ENCODE peak calls at places on chromosomes 7 and 10, in four cellular contexts. One of them, this sample, is unnamed.

GRCh38 chr10:119250641-119251314 is 43.4 kb downstream of the GRK5 start:
- DNase-seq in ovary: no peak
- DNase-seq in fibroblast of lung: peak; percentile 95
- DNase-seq in astrocyte of the spinal cord: peak; percentile 84
- DNase-seq in this sample: peak; percentile 91

GRCh38 chr7:26066736-26067135 is 85.3 kb upstream of the NFE2L3 start:
- DNase-seq in ovary: no peak
- DNase-seq in fibroblast of lung: no peak
- DNase-seq in astrocyte of the spinal cord: no peak
- DNase-seq in this sample: no peak

GRCh38 chr7:36115448-36116321 is 37.4 kb upstream of the EEPD1 start:
- DNase-seq in ovary: peak; percentile 64
- DNase-seq in fibroblast of lung: peak; percentile 97
- DNase-seq in astrocyte of the spinal cord: peak; percentile 96
- DNase-seq in this sample: peak; percentile 95

GRCh38 chr7:137923380-137923779 is 76.6 kb upstream of the DGKI start:
- DNase-seq in ovary: no peak
- DNase-seq in fibroblast of lung: peak; percentile 86
- DNase-seq in astrocyte of the spinal cord: peak; percentile 67
- DNase-seq in this sample: peak; percentile 41

GRCh38 chr10:110379831-110380230 is 75.1 kb upstream of the SMNDC1 start:
- DNase-seq in ovary: no peak
- DNase-seq in fibroblast of lung: no peak
- DNase-seq in astrocyte of the spinal cord: no peak
- DNase-seq in this sample: no peak

GRCh38 chr7:37570145-37570544 is 113.4 kb upstream of the GPR141 start:
- DNase-seq in ovary: no peak
- DNase-seq in fibroblast of lung: no peak
- DNase-seq in astrocyte of the spinal cord: no peak
- DNase-seq in this sample: no peak

GRCh38 chr10:63588436-63589180 is 67.4 kb downstream of the REEP3 start:
- DNase-seq in ovary: no peak
- DNase-seq in fibroblast of lung: peak; percentile 22
- DNase-seq in astrocyte of the spinal cord: no peak
- DNase-seq in this sample: no peak

GRCh38 chr10:9443758-9444157 is 1389.3 kb downstream of the GATA3 start:
- DNase-seq in ovary: no peak
- DNase-seq in fibroblast of lung: no peak
- DNase-seq in astrocyte of the spinal cord: no peak
- DNase-seq in this sample: no peak

GRCh38 chr10:107576746-107577145 is 412.2 kb upstream of the SORCS1 start:
- DNase-seq in ovary: no peak
- DNase-seq in fibroblast of lung: no peak
- DNase-seq in astrocyte of the spinal cord: no peak
- DNase-seq in this sample: no peak

GRCh38 chr7:55420535-55420934 is 55.4 kb downstream of the LANCL2 start:
- DNase-seq in ovary: no peak
- DNase-seq in fibroblast of lung: peak; percentile 68
- DNase-seq in astrocyte of the spinal cord: no peak
- DNase-seq in this sample: no peak

GRCh38 chr7:34727464-34727995 is 69.5 kb downstream of the NPSR1 start:
- DNase-seq in ovary: no peak
- DNase-seq in fibroblast of lung: no peak
- DNase-seq in astrocyte of the spinal cord: no peak
- DNase-seq in this sample: no peak

GRCh38 chr7:25386311-25386744 is 158.0 kb upstream of the NPVF start:
- DNase-seq in ovary: no peak
- DNase-seq in fibroblast of lung: no peak
- DNase-seq in astrocyte of the spinal cord: no peak
- DNase-seq in this sample: no peak

GRCh38 chr7:100190059-100190711 is 12.5 kb downstream of the STAG3 start:
- DNase-seq in ovary: no peak
- DNase-seq in fibroblast of lung: peak; percentile 39
- DNase-seq in astrocyte of the spinal cord: peak; percentile 58
- DNase-seq in this sample: peak; percentile 80

GRCh38 chr10:14750900-14751575 is 23.7 kb downstream of the FAM107B start:
- DNase-seq in ovary: no peak
- DNase-seq in fibroblast of lung: no peak
- DNase-seq in astrocyte of the spinal cord: no peak
- DNase-seq in this sample: no peak

DNA sequence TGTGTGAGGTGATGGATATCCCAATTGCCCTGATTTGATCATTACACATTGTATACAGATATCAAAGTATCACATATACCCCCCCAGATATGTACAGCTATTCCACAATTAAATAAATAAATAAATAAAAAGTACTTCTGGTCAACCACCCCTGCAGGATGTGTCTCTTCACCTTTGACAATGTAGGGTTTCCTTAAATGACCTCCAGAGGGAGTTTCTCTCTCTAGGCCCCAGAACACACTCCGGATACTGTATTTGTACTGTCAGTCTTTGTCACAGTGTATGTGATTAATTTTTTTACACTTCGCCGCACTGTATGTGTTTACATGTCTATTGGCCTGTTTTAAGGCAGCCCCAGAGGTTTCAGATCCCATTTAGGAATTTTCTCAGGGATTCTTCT is 123.6 kb downstream of the ADCYAP1R1 start:
- DNase-seq in ovary: no peak
- DNase-seq in fibroblast of lung: no peak
- DNase-seq in astrocyte of the spinal cord: no peak
- DNase-seq in this sample: no peak
- TF ChIP-seq CTCF in ovary: no peak
- TF ChIP-seq CTCF in fibroblast of lung: no peak
- TF ChIP-seq CTCF in astrocyte of the spinal cord: no peak
- TF ChIP-seq CTCF in this sample: no peak

GRCh38 chr10:29646238-29646902 is 11.6 kb upstream of the SVIL start:
- DNase-seq in ovary: peak; percentile 54
- DNase-seq in fibroblast of lung: peak; percentile 73
- DNase-seq in astrocyte of the spinal cord: peak; percentile 58
- DNase-seq in this sample: peak; percentile 97

GRCh38 chr10:29647483-29647882 is 12.7 kb upstream of the SVIL start:
- DNase-seq in ovary: no peak
- DNase-seq in fibroblast of lung: no peak
- DNase-seq in astrocyte of the spinal cord: no peak
- DNase-seq in this sample: no peak

GRCh38 chr10:29648114-29648982 is 13.6 kb upstream of the SVIL start:
- DNase-seq in ovary: peak; percentile 49
- DNase-seq in fibroblast of lung: peak; percentile 62
- DNase-seq in astrocyte of the spinal cord: peak; percentile 73
- DNase-seq in this sample: peak; percentile 68

GRCh38 chr10:29648983-29649268 is 14.2 kb upstream of the SVIL start:
- DNase-seq in ovary: peak; percentile 75
- DNase-seq in fibroblast of lung: peak; percentile 57
- DNase-seq in astrocyte of the spinal cord: peak; percentile 52
- DNase-seq in this sample: peak; percentile 32

DNA sequence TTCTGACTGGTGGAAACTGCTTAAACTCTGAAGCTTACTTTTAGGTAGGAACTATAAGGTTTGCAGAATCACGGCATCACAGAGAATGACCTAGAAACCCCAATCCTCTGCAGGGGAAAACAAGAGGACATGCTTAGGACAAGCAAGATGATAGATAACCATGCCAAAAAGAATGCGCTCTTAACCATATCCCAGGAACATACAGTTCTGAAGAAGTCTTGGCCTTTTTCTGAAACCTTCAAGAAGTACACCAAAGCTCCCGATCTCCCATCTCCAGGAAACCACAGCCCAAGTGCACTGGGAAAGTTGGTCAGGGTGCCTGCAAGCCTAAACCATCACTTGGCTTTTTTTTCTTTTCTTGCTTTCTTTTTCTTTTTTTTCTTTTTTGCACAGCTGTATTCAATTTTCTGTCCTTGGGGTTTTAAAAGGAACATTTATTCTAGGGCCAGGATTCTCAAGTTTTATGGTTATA is 12.2 kb upstream of the SVIL start:
- DNase-seq in ovary: no peak
- DNase-seq in fibroblast of lung: peak; percentile 58
- DNase-seq in astrocyte of the spinal cord: peak; percentile 81
- DNase-seq in this sample: peak; percentile 82
- H3K4me3 ChIP-seq in ovary: no peak overlapping the region
- H3K4me3 ChIP-seq in fibroblast of lung: no peak overlapping the region
- H3K4me3 ChIP-seq in astrocyte of the spinal cord: no peak overlapping the region
- H3K4me3 ChIP-seq in this sample: peak overlapping the region; percentile 49

DNA sequence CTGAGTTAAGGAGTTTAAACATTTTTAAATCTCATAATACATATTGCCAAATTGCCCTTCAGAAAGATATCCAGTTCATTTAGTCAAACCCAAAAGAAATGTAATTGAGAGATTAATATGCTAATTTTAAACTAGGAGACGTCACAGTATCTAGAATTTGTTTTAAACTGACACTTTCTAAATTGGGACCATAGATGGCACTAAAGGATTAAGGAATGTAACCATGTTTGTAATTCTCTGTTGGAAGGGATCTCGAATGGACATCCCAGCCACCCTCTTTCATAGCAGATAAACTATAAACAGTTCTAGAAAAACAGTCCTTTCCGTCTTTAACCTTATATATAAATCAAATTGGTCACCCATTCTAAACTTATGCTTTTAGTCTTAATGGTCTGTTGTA is 30.0 kb upstream of the SAMD9L start:
- DNase-seq in ovary: no peak
- DNase-seq in fibroblast of lung: no peak
- DNase-seq in astrocyte of the spinal cord: no peak
- DNase-seq in this sample: peak; percentile 48
- TF ChIP-seq CTCF in ovary: no peak
- TF ChIP-seq CTCF in fibroblast of lung: peak; percentile 15
- TF ChIP-seq CTCF in astrocyte of the spinal cord: no peak
- TF ChIP-seq CTCF in this sample: peak; percentile 24

GRCh38 chr10:91200314-91201212 is 19.9 kb upstream of the PCGF5 start:
- DNase-seq in ovary: no peak
- DNase-seq in fibroblast of lung: no peak
- DNase-seq in astrocyte of the spinal cord: no peak
- DNase-seq in this sample: no peak
- H3K4me3 ChIP-seq in ovary: no peak overlapping the region
- H3K4me3 ChIP-seq in fibroblast of lung: no peak overlapping the region
- H3K4me3 ChIP-seq in astrocyte of the spinal cord: no peak overlapping the region
- H3K4me3 ChIP-seq in this sample: no peak overlapping the region

GRCh38 chr10:58400609-58401008 is 15.4 kb downstream of the TFAM start:
- DNase-seq in ovary: no peak
- DNase-seq in fibroblast of lung: peak; percentile 39
- DNase-seq in astrocyte of the spinal cord: no peak
- DNase-seq in this sample: peak; percentile 23
- TF ChIP-seq CTCF in ovary: no peak
- TF ChIP-seq CTCF in fibroblast of lung: no peak
- TF ChIP-seq CTCF in astrocyte of the spinal cord: no peak
- TF ChIP-seq CTCF in this sample: no peak